ENCODE peak calls at places on chromosomes 16 and 17, in nine cellular contexts. Y is mesothelial cell of epicardium, T is HFFc6, O is cardiac fibroblast, V is choroid plexus epithelial cell, E is colonic mucosa, K is AG09309, N is nephron progenitor cell, Q is gastrocnemius medialis. J is an unnamed sample.
A peak's percentile ranks its signal among the peaks of the same experiment; 100 is the strongest.

GRCh38 chr16:88781140-88782077 is 3.6 kb downstream of the PIEZO1 start:
- DNase-seq in Y (no peak), T (no peak), O (no peak), V (no peak), E (no peak), K (no peak), N (no peak), Q (no peak), J (no peak)

GRCh38 chr16:84449156-84450140 is 55.0 kb downstream of the MEAK7 start:
- DNase-seq in Y (no peak), T (no peak), O (no peak), V (no peak), E (peak; percentile 61), K (no peak), N (no peak), Q (no peak), J (no peak)

GRCh38 chr16:30342751-30343490 is 12.2 kb downstream of the CD2BP2 start:
- DNase-seq in Y (no peak), T (no peak), O (no peak), V (no peak), E (peak; percentile 16), K (no peak), N (no peak), Q (no peak), J (peak; percentile 80)

GRCh38 chr17:15171433-15172047 is 93.6 kb downstream of the PMP22 start:
- DNase-seq in Y (peak; percentile 50), T (peak; percentile 74), O (peak; percentile 77), V (peak; percentile 91), E (peak; percentile 52), K (peak; percentile 53), N (peak; percentile 80), Q (peak; percentile 25), J (peak; percentile 93)

GRCh38 chr17:6927290-6927844 is 68.5 kb upstream of the ALOX12 start:
- DNase-seq in Y (no peak), T (peak; percentile 24), O (peak; percentile 84), V (peak; percentile 80), E (no peak), K (peak; percentile 62), N (no peak), Q (no peak), J (no peak)

GRCh38 chr16:72128701-72129100 is 35.1 kb downstream of the DHX38 start:
- DNase-seq in Y (no peak), T (no peak), O (no peak), V (no peak), E (no peak), K (no peak), N (no peak), Q (no peak), J (no peak)

GRCh38 chr17:61168506-61168905 is 231.1 kb upstream of the TBX2 start:
- DNase-seq in Y (no peak), T (no peak), O (no peak), V (peak; percentile 40), E (no peak), K (no peak), N (no peak), Q (no peak), J (no peak)

GRCh38 chr16:85754403-85754802 is 3.5 kb upstream of the C16orf74 start:
- DNase-seq in Y (no peak), T (no peak), O (no peak), V (no peak), E (no peak), K (no peak), N (no peak), Q (no peak), J (no peak)

GRCh38 chr16:13178318-13178717 is 276.9 kb downstream of the SHISA9 start:
- DNase-seq in Y (no peak), T (no peak), O (no peak), V (no peak), E (no peak), K (no peak), N (no peak), Q (no peak), J (no peak)

GRCh38 chr17:10614536-10615155 is 42.5 kb downstream of the MYH3 start:
- DNase-seq in Y (no peak), T (peak; percentile 49), O (peak; percentile 68), V (peak; percentile 76), E (peak; percentile 49), K (peak; percentile 27), N (peak; percentile 72), Q (peak; percentile 73), J (no peak)

GRCh38 chr17:45020354-45021138 is 30.9 kb downstream of the DCAKD start:
- DNase-seq in Y (no peak), T (no peak), O (no peak), V (peak; percentile 71), E (peak; percentile 51), K (no peak), N (peak; percentile 49), Q (no peak), J (no peak)

GRCh38 chr16:30115238-30115637 is 1.9 kb upstream of the GDPD3 start:
- DNase-seq in Y (no peak), T (no peak), O (no peak), V (no peak), E (peak; percentile 90), K (no peak), N (no peak), Q (no peak), J (no peak)

GRCh38 chr17:8785547-8786412 is 13.4 kb downstream of the MFSD6L start:
- DNase-seq in Y (peak; percentile 54), T (peak; percentile 56), O (peak; percentile 72), V (peak; percentile 69), E (peak; percentile 84), K (peak; percentile 8), N (peak; percentile 92), Q (peak; percentile 25), J (peak; percentile 90)

GRCh38 chr17:50845260-50846147 is 10.1 kb downstream of the WFIKKN2 start:
- DNase-seq in Y (no peak), T (peak; percentile 72), O (peak; percentile 65), V (peak; percentile 52), E (no peak), K (no peak), N (no peak), Q (peak; percentile 87), J (peak; percentile 76)

GRCh38 chr17:14014647-14015046 is 54.7 kb upstream of the COX10 start:
- DNase-seq in Y (no peak), T (no peak), O (no peak), V (no peak), E (no peak), K (no peak), N (no peak), Q (no peak), J (no peak)

GRCh38 chr16:24520983-24521382 is 18.4 kb upstream of the RBBP6 start:
- DNase-seq in Y (no peak), T (no peak), O (no peak), V (no peak), E (no peak), K (no peak), N (no peak), Q (no peak), J (no peak)

GRCh38 chr16:24514096-24514495 is 25.3 kb upstream of the RBBP6 start:
- DNase-seq in Y (no peak), T (no peak), O (no peak), V (no peak), E (no peak), K (no peak), N (no peak), Q (no peak), J (no peak)

GRCh38 chr16:24515186-24515585 is 24.2 kb upstream of the RBBP6 start:
- DNase-seq in Y (no peak), T (no peak), O (no peak), V (no peak), E (no peak), K (no peak), N (no peak), Q (no peak), J (no peak)

GRCh38 chr16:24518498-24518897 is 20.9 kb upstream of the RBBP6 start:
- DNase-seq in Y (no peak), T (no peak), O (no peak), V (no peak), E (no peak), K (no peak), N (no peak), Q (no peak), J (no peak)

GRCh38 chr16:24516900-24517669 is 22.3 kb upstream of the RBBP6 start:
- DNase-seq in Y (peak; percentile 56), T (peak; percentile 82), O (peak; percentile 93), V (peak; percentile 94), E (peak; percentile 85), K (peak; percentile 76), N (peak; percentile 79), Q (peak; percentile 77), J (peak; percentile 91)
- TF ChIP-seq CTCF in Y (peak; percentile 97), T (peak; percentile 96), O (peak; percentile 85), V (peak; percentile 96), E (peak; percentile 86), K (peak; percentile 92), N (peak; percentile 78), Q (peak; percentile 79), J (peak; percentile 93)

GRCh38 chr16:10200823-10201571 is 18.8 kb upstream of the GRIN2A start:
- DNase-seq in Y (no peak), T (no peak), O (no peak), V (no peak), E (no peak), K (no peak), N (no peak), Q (no peak), J (no peak)

GRCh38 chr16:10206215-10206614 is 24.0 kb upstream of the GRIN2A start:
- DNase-seq in Y (no peak), T (no peak), O (no peak), V (no peak), E (no peak), K (no peak), N (no peak), Q (no peak), J (no peak)

GRCh38 chr16:10205688-10206087 is 23.5 kb upstream of the GRIN2A start:
- DNase-seq in Y (no peak), T (no peak), O (no peak), V (no peak), E (no peak), K (no peak), N (no peak), Q (no peak), J (no peak)

GRCh38 chr16:10206865-10207264 is 24.6 kb upstream of the GRIN2A start:
- DNase-seq in Y (no peak), T (no peak), O (no peak), V (no peak), E (no peak), K (no peak), N (no peak), Q (no peak), J (no peak)

GRCh38 chr16:10202650-10203049 is 20.4 kb upstream of the GRIN2A start:
- DNase-seq in Y (no peak), T (no peak), O (no peak), V (no peak), E (no peak), K (no peak), N (no peak), Q (no peak), J (no peak)
- TF ChIP-seq CTCF in Y (peak; percentile 40), T (peak; percentile 36), O (no peak), V (no peak), E (no peak), K (no peak), N (peak; percentile 16), Q (no peak), J (no peak)

GRCh38 chr17:48733632-48734327 is 5.2 kb upstream of the HOXB13 start:
- DNase-seq in Y (no peak), T (no peak), O (no peak), V (no peak), E (no peak), K (no peak), N (no peak), Q (no peak), J (no peak)
- TF ChIP-seq CTCF in Y (no peak), T (no peak), O (no peak), V (no peak), E (no peak), K (no peak), N (no peak), Q (no peak), J (no peak)

GRCh38 chr17:76540381-76541300 is 797 bp downstream of the PRCD start:
- DNase-seq in Y (peak; percentile 84), T (peak; percentile 94), O (peak; percentile 96), V (peak; percentile 97), E (peak; percentile 94), K (peak; percentile 71), N (peak; percentile 88), Q (peak; percentile 95), J (peak; percentile 96)
- TF ChIP-seq CTCF in Y (no peak), T (peak; percentile 53), O (peak; percentile 29), V (peak; percentile 22), E (no peak), K (peak; percentile 22), N (peak; percentile 7), Q (peak; percentile 31), J (no peak)

J was measured in osteocyte.